ENCODE peak calls at places on chromosomes 3 and 15, in nine cellular contexts. One of them, this sample, is unnamed.

GRCh38 chr3:149547954-149548728 is 73.6 kb downstream of the TM4SF4 start:
- DNase-seq in nephron progenitor cell: no peak
- DNase-seq in LoVo: no peak
- DNase-seq in osteocyte: no peak
- DNase-seq in neural crest cell: no peak
- DNase-seq in WERI-Rb-1: no peak
- DNase-seq in HTR-8/SVneo: no peak
- DNase-seq in progenitor cell of endocrine pancreas: no peak
- DNase-seq in EH: peak
- DNase-seq in this sample: peak

GRCh38 chr15:48803877-48804276 is 7.0 kb downstream of the CEP152 start:
- DNase-seq in WERI-Rb-1: no peak
- DNase-seq in HTR-8/SVneo: no peak
- DNase-seq in osteocyte: no peak
- DNase-seq in EH: no peak
- DNase-seq in LoVo: no peak
- DNase-seq in neural crest cell: no peak
- DNase-seq in nephron progenitor cell: no peak
- DNase-seq in progenitor cell of endocrine pancreas: no peak
- DNase-seq in this sample: no peak

GRCh38 chr3:123758081-123758564 is 126.0 kb downstream of the MYLK start:
- DNase-seq in EH: peak
- DNase-seq in LoVo: peak
- DNase-seq in progenitor cell of endocrine pancreas: no peak
- DNase-seq in nephron progenitor cell: no peak
- DNase-seq in WERI-Rb-1: peak
- DNase-seq in osteocyte: peak
- DNase-seq in neural crest cell: no peak
- DNase-seq in HTR-8/SVneo: peak
- DNase-seq in this sample: no peak

GRCh38 chr15:74136584-74137543 is 6.5 kb downstream of the ISLR2 start:
- DNase-seq in nephron progenitor cell: no peak
- DNase-seq in osteocyte: no peak
- DNase-seq in progenitor cell of endocrine pancreas: no peak
- DNase-seq in EH: no peak
- DNase-seq in LoVo: no peak
- DNase-seq in HTR-8/SVneo: no peak
- DNase-seq in WERI-Rb-1: no peak
- DNase-seq in neural crest cell: no peak
- DNase-seq in this sample: no peak

GRCh38 chr3:177286034-177286433 is 88.8 kb upstream of the TBL1XR1 start:
- DNase-seq in HTR-8/SVneo: no peak
- DNase-seq in progenitor cell of endocrine pancreas: no peak
- DNase-seq in EH: no peak
- DNase-seq in WERI-Rb-1: no peak
- DNase-seq in LoVo: peak
- DNase-seq in neural crest cell: no peak
- DNase-seq in nephron progenitor cell: no peak
- DNase-seq in osteocyte: no peak
- DNase-seq in this sample: no peak

GRCh38 chr3:142450881-142451280 is 3.0 kb upstream of the XRN1 start:
- DNase-seq in progenitor cell of endocrine pancreas: no peak
- DNase-seq in EH: no peak
- DNase-seq in WERI-Rb-1: no peak
- DNase-seq in neural crest cell: no peak
- DNase-seq in HTR-8/SVneo: no peak
- DNase-seq in nephron progenitor cell: no peak
- DNase-seq in osteocyte: no peak
- DNase-seq in LoVo: no peak
- DNase-seq in this sample: no peak

GRCh38 chr3:156892701-156893100 is 66.5 kb downstream of the LEKR1 start:
- DNase-seq in osteocyte: no peak
- DNase-seq in HTR-8/SVneo: peak
- DNase-seq in LoVo: no peak
- DNase-seq in neural crest cell: no peak
- DNase-seq in progenitor cell of endocrine pancreas: no peak
- DNase-seq in WERI-Rb-1: no peak
- DNase-seq in nephron progenitor cell: no peak
- DNase-seq in EH: peak
- DNase-seq in this sample: no peak

GRCh38 chr15:62637498-62637897 is 405.0 kb upstream of the TPM1 start:
- DNase-seq in nephron progenitor cell: no peak
- DNase-seq in LoVo: no peak
- DNase-seq in WERI-Rb-1: peak
- DNase-seq in progenitor cell of endocrine pancreas: no peak
- DNase-seq in osteocyte: peak
- DNase-seq in EH: no peak
- DNase-seq in HTR-8/SVneo: peak
- DNase-seq in neural crest cell: no peak
- DNase-seq in this sample: no peak

GRCh38 chr15:74438696-74439316 is 5.0 kb upstream of the SEMA7A start:
- DNase-seq in EH: peak
- DNase-seq in nephron progenitor cell: peak
- DNase-seq in progenitor cell of endocrine pancreas: peak
- DNase-seq in neural crest cell: peak
- DNase-seq in osteocyte: peak
- DNase-seq in HTR-8/SVneo: peak
- DNase-seq in LoVo: peak
- DNase-seq in WERI-Rb-1: peak
- DNase-seq in this sample: peak

GRCh38 chr3:134309987-134310700 is 59.5 kb upstream of the RYK start:
- DNase-seq in EH: peak
- DNase-seq in osteocyte: no peak
- DNase-seq in HTR-8/SVneo: no peak
- DNase-seq in nephron progenitor cell: no peak
- DNase-seq in progenitor cell of endocrine pancreas: no peak
- DNase-seq in LoVo: peak
- DNase-seq in neural crest cell: no peak
- DNase-seq in WERI-Rb-1: no peak
- DNase-seq in this sample: no peak

GRCh38 chr3:11949351-11949750 is 54.8 kb upstream of the SYN2 start:
- DNase-seq in progenitor cell of endocrine pancreas: no peak
- DNase-seq in neural crest cell: no peak
- DNase-seq in nephron progenitor cell: no peak
- DNase-seq in WERI-Rb-1: no peak
- DNase-seq in LoVo: no peak
- DNase-seq in osteocyte: peak
- DNase-seq in HTR-8/SVneo: no peak
- DNase-seq in EH: no peak
- DNase-seq in this sample: no peak

GRCh38 chr3:184585545-184585944 is 24.0 kb downstream of the EPHB3 start:
- DNase-seq in neural crest cell: no peak
- DNase-seq in EH: no peak
- DNase-seq in osteocyte: no peak
- DNase-seq in LoVo: no peak
- DNase-seq in nephron progenitor cell: no peak
- DNase-seq in progenitor cell of endocrine pancreas: no peak
- DNase-seq in WERI-Rb-1: no peak
- DNase-seq in HTR-8/SVneo: no peak
- DNase-seq in this sample: no peak

GRCh38 chr3:128328546-128329458 is 137.9 kb downstream of the DNAJB8 start:
- DNase-seq in progenitor cell of endocrine pancreas: no peak
- DNase-seq in EH: no peak
- DNase-seq in osteocyte: peak
- DNase-seq in WERI-Rb-1: no peak
- DNase-seq in neural crest cell: no peak
- DNase-seq in LoVo: no peak
- DNase-seq in nephron progenitor cell: no peak
- DNase-seq in HTR-8/SVneo: no peak
- DNase-seq in this sample: no peak

GRCh38 chr3:46406440-46406785 is 453 bp downstream of the CCR5AS start:
- DNase-seq in osteocyte: no peak
- DNase-seq in WERI-Rb-1: no peak
- DNase-seq in nephron progenitor cell: no peak
- DNase-seq in LoVo: no peak
- DNase-seq in neural crest cell: no peak
- DNase-seq in HTR-8/SVneo: no peak
- DNase-seq in progenitor cell of endocrine pancreas: no peak
- DNase-seq in EH: no peak
- DNase-seq in this sample: no peak

GRCh38 chr3:13703071-13703470 is 154.1 kb downstream of the FBLN2 start:
- DNase-seq in osteocyte: peak
- DNase-seq in WERI-Rb-1: no peak
- DNase-seq in progenitor cell of endocrine pancreas: no peak
- DNase-seq in nephron progenitor cell: no peak
- DNase-seq in LoVo: no peak
- DNase-seq in EH: no peak
- DNase-seq in neural crest cell: no peak
- DNase-seq in HTR-8/SVneo: no peak
- DNase-seq in this sample: no peak

GRCh38 chr15:47917881-47918280 is 200.6 kb downstream of the SEMA6D start:
- DNase-seq in WERI-Rb-1: no peak
- DNase-seq in osteocyte: no peak
- DNase-seq in HTR-8/SVneo: no peak
- DNase-seq in nephron progenitor cell: no peak
- DNase-seq in LoVo: no peak
- DNase-seq in progenitor cell of endocrine pancreas: no peak
- DNase-seq in neural crest cell: no peak
- DNase-seq in EH: no peak
- DNase-seq in this sample: no peak

GRCh38 chr3:83092521-83093221 is 1331.2 kb upstream of the GBE1 start:
- DNase-seq in osteocyte: no peak
- DNase-seq in progenitor cell of endocrine pancreas: no peak
- DNase-seq in nephron progenitor cell: no peak
- DNase-seq in LoVo: no peak
- DNase-seq in EH: no peak
- DNase-seq in HTR-8/SVneo: no peak
- DNase-seq in neural crest cell: no peak
- DNase-seq in WERI-Rb-1: no peak
- DNase-seq in this sample: no peak

GRCh38 chr15:43872416-43873020 is 45.7 kb downstream of the WDR76 start:
- DNase-seq in osteocyte: no peak
- DNase-seq in nephron progenitor cell: peak
- DNase-seq in progenitor cell of endocrine pancreas: peak
- DNase-seq in WERI-Rb-1: peak
- DNase-seq in neural crest cell: peak
- DNase-seq in HTR-8/SVneo: peak
- DNase-seq in EH: peak
- DNase-seq in LoVo: peak
- DNase-seq in this sample: peak

This sample was measured in hypothalamus.